ENCODE peak calls at places on chromosomes 6 and 20, in five cellular contexts. D is neural crest cell, F is Peyer's patch, A is heart left ventricle, J is WERI-Rb-1. T is an unnamed sample.

GRCh38 chr6:74431873-74432272 is 735.9 kb downstream of the CD109 start:
- DNase-seq in D (no peak), F (no peak), A (no peak), J (no peak), T (no peak)

GRCh38 chr6:138818496-138819194 is 22.8 kb downstream of the ECT2L start:
- DNase-seq in D (no peak), J (no peak), F (no peak), A (no peak), T (no peak)

GRCh38 chr6:136822051-136822378 is 377 bp upstream of the PEX7 start:
- DNase-seq in F (peak), J (no peak), D (no peak), A (no peak), T (no peak)

GRCh38 chr20:62198496-62198895 is 15.7 kb downstream of the MTG2 start:
- DNase-seq in J (no peak), F (peak), A (no peak), D (no peak), T (no peak)

GRCh38 chr20:95215-95614 is 7.7 kb downstream of the DEFB125 start:
- DNase-seq in J (no peak), D (no peak), F (no peak), A (no peak), T (no peak)

GRCh38 chr6:130598021-130598989 is 228.9 kb upstream of the SMLR1 start:
- DNase-seq in F (no peak), J (no peak), A (no peak), D (no peak), T (no peak)

GRCh38 chr6:24910331-24910849 is 25.4 kb downstream of the RIPOR2 start:
- DNase-seq in A (no peak), F (no peak), D (no peak), J (no peak), T (peak)

GRCh38 chr20:31523361-31524283 is 9.4 kb downstream of the HM13 start:
- DNase-seq in J (no peak), A (peak), F (no peak), D (no peak), T (no peak)

GRCh38 chr6:44456070-44456965 is 68.8 kb downstream of the CDC5L start:
- DNase-seq in J (peak), F (no peak), A (no peak), D (peak), T (no peak)

GRCh38 chr6:10531513-10531912 is 10.4 kb downstream of the GCNT2 start:
- DNase-seq in J (no peak), A (no peak), F (no peak), D (no peak), T (no peak)

GRCh38 chr6:36563928-36564284 is 16.6 kb upstream of the STK38 start:
- DNase-seq in F (no peak), A (no peak), J (no peak), D (no peak), T (no peak)

GRCh38 chr20:58743929-58744534 is 51.4 kb downstream of the NPEPL1 start:
- DNase-seq in F (no peak), J (no peak), D (no peak), A (no peak), T (no peak)

GRCh38 chr20:62577447-62577846 is 64.9 kb upstream of the SLCO4A1 start:
- DNase-seq in J (no peak), A (no peak), F (peak), D (no peak), T (no peak)

GRCh38 chr6:23775127-23775526 is 350.9 kb upstream of the NRSN1 start:
- DNase-seq in D (no peak), A (no peak), F (no peak), J (no peak), T (no peak)

GRCh38 chr6:166360243-166361079 is 18.1 kb upstream of the SFT2D1 start:
- DNase-seq in J (no peak), A (no peak), D (no peak), F (no peak), T (no peak)

GRCh38 chr20:57809661-57810172 is 99.9 kb upstream of the PMEPA1 start:
- DNase-seq in A (no peak), D (no peak), J (no peak), F (no peak), T (peak)

GRCh38 chr20:16476032-16476431 is 97.2 kb downstream of the KIF16B start:
- DNase-seq in J (no peak), D (no peak), F (no peak), A (no peak), T (peak)

GRCh38 chr20:47774081-47774777 is 11.1 kb downstream of the SULF2 start:
- DNase-seq in F (peak), A (no peak), J (peak), D (no peak), T (no peak)

GRCh38 chr20:57659131-57659788 is 39.0 kb upstream of the ZBP1 start:
- DNase-seq in F (peak), A (peak), D (no peak), J (peak), T (no peak)

GRCh38 chr6:37651991-37652390 is 45.7 kb downstream of the MDGA1 start:
- DNase-seq in A (no peak), F (no peak), J (no peak), D (no peak), T (no peak)

GRCh38 chr6:169864148-169865030 is 113.0 kb downstream of the ERMARD start:
- DNase-seq in D (no peak), A (peak), J (no peak), F (no peak), T (no peak)

GRCh38 chr20:19975901-19976300 is 41.3 kb upstream of the NAA20 start:
- DNase-seq in J (no peak), A (no peak), F (no peak), D (no peak), T (no peak)

GRCh38 chr20:45459606-45460005 is 9.9 kb upstream of the WFDC2 start:
- DNase-seq in J (no peak), F (no peak), A (no peak), D (no peak), T (no peak)

GRCh38 chr6:16544006-16544405 is 217.3 kb downstream of the ATXN1 start:
- DNase-seq in J (no peak), A (peak), F (no peak), D (peak), T (no peak)

GRCh38 chr20:5715068-5715841 is 34.9 kb upstream of the SHLD1 start:
- DNase-seq in D (no peak), F (no peak), A (no peak), J (no peak), T (no peak)

GRCh38 chr6:71194730-71195129 is 93.9 kb upstream of the OGFRL1 start:
- DNase-seq in D (no peak), J (no peak), F (no peak), A (no peak), T (no peak)

GRCh38 chr6:106973018-106973840 is 1.3 kb downstream of the CD24 start:
- DNase-seq in D (peak), J (peak), A (peak), F (peak), T (no peak)

GRCh38 chr6:31114970-31115849 is 610 bp downstream of the PSORS1C1 start:
- DNase-seq in D (no peak), F (peak), J (peak), A (no peak), T (peak)

GRCh38 chr6:21738180-21739094 is 144.9 kb downstream of the SOX4 start:
- DNase-seq in A (no peak), D (no peak), F (no peak), J (no peak), T (no peak)

GRCh38 chr6:2990179-2990931 is 9.3 kb upstream of the NQO2 start:
- DNase-seq in D (no peak), A (no peak), J (peak), F (peak), T (peak)

GRCh38 chr6:90460067-90460466 is 126.8 kb downstream of the MAP3K7 start:
- DNase-seq in A (no peak), J (no peak), D (no peak), F (no peak), T (no peak)

GRCh38 chr6:141488466-141488865 is 644.3 kb upstream of the GJE1 start:
- DNase-seq in D (no peak), J (no peak), F (no peak), A (no peak), T (no peak)

GRCh38 chr6:64012351-64013060 is 376.9 kb downstream of the PHF3 start:
- DNase-seq in F (no peak), J (peak), D (peak), A (no peak), T (peak)